ENCODE peak calls at places on chromosomes 4 and X, in six cellular contexts. W is RWPE1; F is cardiac muscle cell; Z is neuronal stem cell; Q is GM23248; D is CD4-positive, CD25-positive, alpha-beta regulatory T cell. K is an unnamed sample.
A peak's percentile ranks its signal among the peaks of the same experiment; 100 is the strongest.

GRCh38 chrX:139560221-139560620 is 29.7 kb downstream of the F9 start:
- DNase-seq in W (no peak), F (no peak), Z (no peak), Q (peak; percentile 47), D (no peak), K (no peak)

GRCh38 chr4:122827899-122828601 is 1.4 kb downstream of the FGF2 start:
- DNase-seq in W (peak; percentile 53), F (peak; percentile 19), Z (peak; percentile 58), Q (peak; percentile 80), D (peak; percentile 57), K (peak; percentile 48)

GRCh38 chr4:149781150-149781549 is 34.5 kb downstream of the IQCM start:
- DNase-seq in W (peak; percentile 62), F (no peak), Z (no peak), Q (peak; percentile 51), D (no peak), K (no peak)

GRCh38 chr4:31655328-31655727 is 935.2 kb downstream of the PCDH7 start:
- DNase-seq in W (no peak), F (no peak), Z (no peak), Q (no peak), D (no peak), K (no peak)

GRCh38 chrX:128992107-128992971 is 531.0 kb downstream of the SMARCA1 start:
- DNase-seq in W (no peak), F (no peak), Z (no peak), Q (no peak), D (no peak), K (no peak)

GRCh38 chrX:44651347-44651746 is 108.7 kb upstream of the FUNDC1 start:
- DNase-seq in W (no peak), F (peak; percentile 32), Z (no peak), Q (no peak), D (no peak), K (no peak)

GRCh38 chr4:126701756-126702155 is 931.0 kb upstream of the INTU start:
- DNase-seq in W (no peak), F (no peak), Z (no peak), Q (peak; percentile 95), D (no peak), K (no peak)

GRCh38 chr4:114251020-114251419 is 271.6 kb upstream of the ARSJ start:
- DNase-seq in W (no peak), F (no peak), Z (no peak), Q (no peak), D (no peak), K (no peak)

GRCh38 chrX:10111364-10112148 is 45.2 kb upstream of the CLCN4 start:
- DNase-seq in W (no peak), F (no peak), Z (no peak), Q (peak; percentile 42), D (peak; percentile 77), K (peak; percentile 68)

DNA sequence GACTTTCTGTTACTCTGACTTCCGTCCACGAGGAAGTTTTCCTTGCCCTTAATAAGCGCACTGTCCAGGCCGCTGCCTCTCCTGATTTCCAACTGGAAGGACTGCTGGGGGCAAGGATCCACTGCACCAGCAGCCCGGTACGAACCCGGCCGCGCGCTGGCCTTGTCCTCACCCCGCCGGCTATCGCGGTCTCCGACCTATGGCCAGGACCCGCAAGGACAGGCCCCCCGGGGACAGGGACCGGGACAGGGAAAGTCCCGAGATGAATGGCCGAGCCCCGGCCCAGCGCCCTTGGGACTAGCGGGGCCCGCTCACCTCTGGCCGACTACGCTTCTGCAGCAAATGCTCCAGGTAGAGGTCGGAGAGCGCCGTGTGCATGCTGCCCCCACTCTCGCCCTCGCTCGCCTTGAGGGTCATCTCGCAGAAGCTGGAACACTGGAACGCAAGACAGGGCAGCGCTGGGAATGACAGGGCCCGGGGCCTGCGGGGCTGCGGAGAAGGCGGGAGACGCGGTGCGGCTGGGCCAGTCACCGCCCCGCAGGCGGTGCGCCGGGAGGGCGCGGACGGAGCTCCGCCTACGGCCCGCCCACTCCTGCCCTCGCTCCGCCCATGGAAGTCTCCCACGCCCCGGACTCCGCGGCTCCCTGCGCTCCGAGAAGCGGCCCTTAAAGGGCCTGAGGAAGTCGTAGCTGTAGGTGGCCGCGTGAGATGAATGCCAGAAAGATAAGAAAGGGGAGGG is at the start of gene MPP1:
- DNase-seq in W (peak; percentile 74), F (peak; percentile 81), Z (peak; percentile 53), Q (peak; percentile 85), D (peak; percentile 78), K (peak; percentile 73)
- H3K27ac ChIP-seq in W (peak within 1 kb of the TSS; percentile 58), F (peak within 1 kb of the TSS; percentile 73), Z (no peak within 1 kb of the TSS), Q (peak within 1 kb of the TSS; percentile 58), D (no peak within 1 kb of the TSS), K (no peak within 1 kb of the TSS)

GRCh38 chr4:83138979-83139378 is 24.4 kb upstream of the PLAC8 start:
- DNase-seq in W (no peak), F (no peak), Z (no peak), Q (no peak), D (peak; percentile 7), K (no peak)
- H3K27ac ChIP-seq in W (no peak overlapping the region), F (no peak overlapping the region), Z (no peak overlapping the region), Q (no peak overlapping the region), D (no peak overlapping the region), K (no peak overlapping the region)

GRCh38 chr4:38856524-38857337 is at the start of gene TLR6:
- DNase-seq in W (peak; percentile 53), F (peak; percentile 68), Z (peak; percentile 29), Q (peak; percentile 61), D (peak; percentile 95), K (peak; percentile 73)
- H3K27ac ChIP-seq in W (peak within 1 kb of the TSS; percentile 87), F (no peak within 1 kb of the TSS), Z (no peak within 1 kb of the TSS), Q (peak within 1 kb of the TSS; percentile 71), D (peak within 1 kb of the TSS; percentile 63), K (no peak within 1 kb of the TSS)

DNA sequence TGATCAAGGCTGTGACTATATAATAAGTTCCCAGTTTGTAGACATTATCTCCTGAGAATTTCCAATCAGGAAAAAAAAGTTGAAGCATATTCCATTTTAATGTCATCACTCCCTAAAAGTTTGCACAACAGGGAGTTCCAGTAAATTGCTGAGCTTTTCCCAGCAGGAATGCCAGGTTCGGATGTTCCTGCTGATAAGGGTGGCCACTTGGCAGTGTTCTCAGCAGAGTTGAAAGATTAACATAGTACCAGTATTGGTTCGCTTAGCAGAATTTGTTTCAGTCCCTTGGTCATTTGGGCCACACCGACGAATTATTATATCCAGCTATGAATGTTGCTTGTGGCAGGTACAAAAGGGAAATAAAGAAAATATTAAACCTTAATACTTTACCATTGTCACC is 5.2 kb upstream of the CXCL2 start:
- DNase-seq in W (no peak), F (no peak), Z (no peak), Q (no peak), D (no peak), K (no peak)
- H3K27ac ChIP-seq in W (no peak overlapping the region), F (no peak overlapping the region), Z (no peak overlapping the region), Q (no peak overlapping the region), D (no peak overlapping the region), K (no peak overlapping the region)

DNA sequence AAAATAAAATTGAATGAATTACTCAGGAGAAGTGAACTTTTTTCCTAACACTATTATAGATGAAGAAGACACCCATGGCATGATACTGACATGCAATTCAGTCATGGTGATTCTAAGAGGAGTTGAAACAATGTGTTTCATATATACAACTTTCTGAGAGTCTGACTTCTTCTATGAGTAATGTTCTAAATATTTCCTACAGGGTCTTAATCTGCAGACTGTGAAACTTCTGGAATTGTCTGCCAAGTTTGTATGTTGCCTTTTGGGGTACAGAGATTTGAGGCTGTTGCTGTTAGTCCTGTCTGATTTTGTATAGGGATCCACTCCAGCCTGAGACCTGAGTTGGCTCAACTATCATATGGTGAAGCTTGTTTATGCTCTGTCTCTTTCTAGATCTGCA is 160.6 kb upstream of the GATB start:
- DNase-seq in W (peak; percentile 11), F (no peak), Z (no peak), Q (peak; percentile 59), D (no peak), K (no peak)
- H3K27ac ChIP-seq in W (no peak overlapping the region), F (no peak overlapping the region), Z (no peak overlapping the region), Q (peak overlapping the region; percentile 74), D (no peak overlapping the region), K (no peak overlapping the region)

GRCh38 chr4:94472056-94472826 is 20.5 kb downstream of the PDLIM5 start:
- DNase-seq in W (no peak), F (no peak), Z (no peak), Q (peak; percentile 90), D (no peak), K (no peak)

GRCh38 chr4:94469221-94469784 is 17.6 kb downstream of the PDLIM5 start:
- DNase-seq in W (no peak), F (no peak), Z (no peak), Q (no peak), D (no peak), K (peak; percentile 42)

GRCh38 chr4:94466923-94467322 is 15.2 kb downstream of the PDLIM5 start:
- DNase-seq in W (no peak), F (no peak), Z (no peak), Q (no peak), D (no peak), K (no peak)

GRCh38 chr4:94463771-94464170 is 12.0 kb downstream of the PDLIM5 start:
- DNase-seq in W (no peak), F (no peak), Z (no peak), Q (peak; percentile 62), D (no peak), K (no peak)

DNA sequence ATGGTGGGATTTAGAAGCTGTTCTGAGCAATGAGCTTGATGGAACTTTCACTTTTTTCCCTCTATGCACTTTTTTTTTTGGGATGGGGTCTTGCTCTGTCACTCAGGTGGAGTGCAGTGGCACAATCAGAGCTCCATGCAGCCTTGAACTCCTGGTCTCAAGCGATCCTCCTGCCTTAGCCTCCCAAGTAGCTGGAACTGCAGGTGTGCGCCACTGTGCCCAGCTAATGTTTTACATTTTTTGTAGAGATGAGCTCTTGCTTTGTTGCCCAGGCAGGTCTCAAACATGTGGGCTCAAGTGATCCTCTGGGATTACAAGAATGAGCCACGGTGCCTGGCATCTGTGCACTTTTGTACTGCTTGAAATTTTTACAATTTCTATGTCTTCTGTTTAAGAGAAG is 16.4 kb downstream of the PDLIM5 start:
- DNase-seq in W (no peak), F (no peak), Z (no peak), Q (no peak), D (no peak), K (no peak)
- H3K27ac ChIP-seq in W (peak overlapping the region; percentile 71), F (peak overlapping the region; percentile 70), Z (no peak overlapping the region), Q (no peak overlapping the region), D (no peak overlapping the region), K (no peak overlapping the region)

GRCh38 chrX:3520987-3521875 is 174.8 kb upstream of the MXRA5 start:
- DNase-seq in W (no peak), F (no peak), Z (no peak), Q (peak; percentile 45), D (no peak), K (no peak)

GRCh38 chrX:3514996-3515395 is 168.5 kb upstream of the MXRA5 start:
- DNase-seq in W (peak; percentile 2), F (no peak), Z (no peak), Q (peak; percentile 83), D (no peak), K (no peak)

GRCh38 chrX:3518870-3519269 is 172.4 kb upstream of the MXRA5 start:
- DNase-seq in W (peak; percentile 77), F (no peak), Z (no peak), Q (peak; percentile 95), D (no peak), K (no peak)

GRCh38 chrX:3520458-3520857 is 174.0 kb upstream of the MXRA5 start:
- DNase-seq in W (no peak), F (no peak), Z (no peak), Q (peak; percentile 59), D (no peak), K (no peak)

GRCh38 chrX:3516051-3516541 is 169.6 kb upstream of the MXRA5 start:
- DNase-seq in W (no peak), F (no peak), Z (no peak), Q (peak; percentile 65), D (no peak), K (no peak)
- H3K27ac ChIP-seq in W (no peak overlapping the region), F (no peak overlapping the region), Z (no peak overlapping the region), Q (peak overlapping the region; percentile 80), D (no peak overlapping the region), K (no peak overlapping the region)